ENCODE peak calls at places on chromosome 20, in five cellular contexts. A, H, E, G and P are unnamed samples.

GRCh38 chr20:2137552-2138201 is 36.0 kb downstream of the STK35 start:
- DNase-seq in G (no peak), E (no peak), H (no peak), A (peak; percentile 96), P (no peak)

GRCh38 chr20:39944861-39945260 is 744.2 kb downstream of the MAFB start:
- DNase-seq in H (no peak), E (no peak), A (no peak), G (no peak), P (no peak)

GRCh38 chr20:48649868-48650267 is 177.9 kb downstream of the PREX1 start:
- DNase-seq in H (no peak), A (no peak), E (no peak), G (no peak), P (no peak)

GRCh38 chr20:46011631-46012482 is 3.1 kb downstream of the MMP9 start:
- DNase-seq in H (no peak), A (peak; percentile 15), G (no peak), E (peak; percentile 43), P (no peak)

GRCh38 chr20:25565578-25566157 is 19.7 kb downstream of the NINL start:
- DNase-seq in A (no peak), E (no peak), H (no peak), G (no peak), P (no peak)

GRCh38 chr20:22699396-22699795 is 115.0 kb upstream of the FOXA2 start:
- DNase-seq in A (no peak), G (no peak), E (no peak), H (no peak), P (no peak)

GRCh38 chr20:64188071-64188470 is 23.8 kb downstream of the MYT1 start:
- DNase-seq in H (no peak), A (no peak), G (no peak), E (no peak), P (no peak)

GRCh38 chr20:59063358-59064213 is 21.0 kb upstream of the PRELID3B start:
- DNase-seq in E (peak; percentile 57), H (no peak), A (peak; percentile 95), G (peak; percentile 62), P (peak; percentile 34)

GRCh38 chr20:23754731-23755130 is 4.0 kb upstream of the CST1 start:
- DNase-seq in G (no peak), H (no peak), E (no peak), A (no peak), P (no peak)

GRCh38 chr20:24804481-24805206 is 144.4 kb upstream of the CST7 start:
- DNase-seq in G (no peak), E (no peak), A (no peak), H (no peak), P (no peak)

GRCh38 chr20:23290761-23291574 is 59.6 kb upstream of the NXT1 start:
- DNase-seq in G (no peak), H (no peak), A (no peak), E (no peak), P (no peak)

GRCh38 chr20:48791014-48791413 is 36.8 kb downstream of the PREX1 start:
- DNase-seq in E (no peak), G (no peak), H (no peak), A (no peak), P (no peak)

GRCh38 chr20:23146857-23147256 is 60.7 kb upstream of the CD93 start:
- DNase-seq in G (no peak), H (no peak), E (peak; percentile 8), A (no peak), P (no peak)

GRCh38 chr20:44019638-44020335 is 105.1 kb downstream of the TOX2 start:
- DNase-seq in H (no peak), E (no peak), A (peak; percentile 23), G (no peak), P (no peak)

GRCh38 chr20:1326031-1326930 is 2.7 kb downstream of the SDCBP2 start:
- DNase-seq in H (no peak), A (peak; percentile 41), E (peak; percentile 30), G (no peak), P (peak; percentile 25)

GRCh38 chr20:56249244-56249955 is 868 bp downstream of the MC3R start:
- DNase-seq in G (no peak), A (no peak), H (no peak), E (no peak), P (no peak)

GRCh38 chr20:44335675-44336074 is 1.2 kb upstream of the R3HDML start:
- DNase-seq in G (no peak), E (no peak), H (no peak), A (no peak), P (no peak)

GRCh38 chr20:31663838-31664695 is 26.4 kb downstream of the COX4I2 start:
- DNase-seq in E (no peak), G (no peak), A (no peak), H (no peak), P (peak; percentile 46)

DNA sequence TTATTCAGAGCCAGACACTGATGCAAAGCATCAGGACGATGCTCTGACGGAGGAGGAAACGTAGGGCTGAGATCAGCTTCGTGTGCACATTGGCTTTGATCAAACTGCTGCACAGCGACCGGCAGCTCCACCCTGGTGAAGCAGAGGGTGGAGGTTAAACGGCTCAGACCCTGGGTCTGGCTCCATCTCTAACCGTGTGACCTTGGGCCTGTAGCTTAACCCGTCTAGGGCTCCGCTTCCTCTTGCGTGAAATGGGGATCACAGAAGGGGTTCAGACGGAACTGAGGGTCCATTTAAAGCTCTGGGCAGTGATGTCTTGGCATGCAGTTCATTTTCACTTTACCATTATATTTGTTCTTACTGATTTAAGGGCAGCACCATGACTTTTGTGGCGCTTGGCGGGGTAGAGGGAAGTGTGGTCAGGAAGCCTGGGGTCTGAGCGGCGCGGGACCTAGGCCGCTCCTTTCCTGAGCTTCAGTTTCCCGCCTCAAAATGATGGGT is 639 bp downstream of the RBL1 start:
- DNase-seq in E (no peak), G (no peak), A (no peak), H (no peak), P (peak; percentile 32)
- H3K27ac ChIP-seq in E (peak overlapping the region; percentile 75), G (peak overlapping the region; percentile 98), A (peak overlapping the region; percentile 68), H (peak overlapping the region; percentile 64), P (peak overlapping the region; percentile 72)

DNA sequence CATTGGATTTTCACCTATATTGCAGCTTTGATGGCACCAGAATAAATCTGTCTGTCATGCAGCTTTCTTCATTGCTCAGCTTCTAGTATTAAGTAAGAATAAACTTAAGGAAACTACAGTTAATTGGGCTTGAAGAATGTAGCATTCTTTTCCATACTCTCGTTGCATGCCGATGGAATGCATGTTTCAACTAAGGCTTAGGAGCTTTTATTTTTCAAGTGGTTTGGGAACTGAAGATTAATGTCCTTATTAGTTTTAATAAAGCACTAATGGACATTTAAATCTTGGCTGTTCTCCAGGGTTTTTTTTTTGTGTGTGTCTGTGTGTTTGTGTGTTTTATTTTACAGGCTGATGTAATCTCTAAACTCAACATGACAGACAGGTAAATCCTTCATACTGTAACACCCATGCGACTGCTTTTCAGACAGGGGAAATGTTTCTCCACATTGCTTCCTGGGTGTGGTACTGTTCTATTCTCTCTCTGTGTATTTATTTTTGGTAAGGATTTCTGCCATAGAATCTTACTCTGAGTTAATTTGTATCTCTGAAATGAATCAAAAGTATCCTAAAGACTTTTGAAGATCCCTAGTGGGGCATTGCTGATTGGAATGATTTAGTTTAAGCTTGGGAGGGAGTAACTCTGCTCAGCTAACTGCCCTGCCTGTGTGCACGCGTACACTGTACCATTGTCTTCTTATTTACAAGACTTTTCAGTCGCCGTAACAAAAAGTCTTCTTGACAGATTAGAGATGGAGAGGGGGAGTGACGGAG is 38.0 kb downstream of the SLC9A8 start:
- DNase-seq in G (no peak), A (no peak), H (no peak), E (no peak), P (no peak)
- H3K27ac ChIP-seq in G (peak overlapping the region; percentile 14), A (no peak overlapping the region), H (no peak overlapping the region), E (peak overlapping the region; percentile 70), P (peak overlapping the region; percentile 82)

DNA sequence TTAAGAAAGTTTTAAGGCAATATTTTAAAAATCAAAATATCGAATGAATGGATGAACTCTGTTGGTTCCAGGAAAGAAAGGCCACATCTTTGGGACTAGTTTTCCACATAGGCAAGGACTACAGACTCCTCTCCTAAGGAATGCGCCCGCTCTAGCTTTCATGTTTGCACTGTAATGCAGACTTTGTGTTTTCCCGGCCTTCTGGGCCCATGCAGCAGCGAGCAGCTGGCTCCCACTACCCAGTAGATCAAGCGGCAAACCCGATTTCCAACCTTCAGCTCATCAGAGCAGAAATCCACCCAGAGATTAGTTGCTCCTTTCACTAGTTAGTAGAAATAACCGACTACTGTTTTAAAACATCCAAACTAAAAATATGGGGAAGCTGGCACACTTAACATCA is 27.7 kb downstream of the OVOL2 start:
- DNase-seq in E (no peak), H (no peak), A (no peak), G (no peak), P (no peak)
- H3K27ac ChIP-seq in E (no peak overlapping the region), H (no peak overlapping the region), A (no peak overlapping the region), G (no peak overlapping the region), P (no peak overlapping the region)

GRCh38 chr20:47263080-47263479 is 93.4 kb downstream of the ZMYND8 start:
- DNase-seq in H (no peak), A (no peak), G (no peak), E (no peak), P (no peak)

GRCh38 chr20:47265214-47265613 is 91.3 kb downstream of the ZMYND8 start:
- DNase-seq in G (no peak), A (no peak), E (no peak), H (no peak), P (no peak)

GRCh38 chr20:47262365-47263013 is 94.0 kb downstream of the ZMYND8 start:
- DNase-seq in E (no peak), G (no peak), A (no peak), H (no peak), P (no peak)

GRCh38 chr20:47262008-47262364 is 94.5 kb downstream of the ZMYND8 start:
- DNase-seq in G (no peak), H (no peak), E (no peak), A (no peak), P (no peak)

GRCh38 chr20:47263502-47264084 is 92.9 kb downstream of the ZMYND8 start:
- DNase-seq in G (no peak), A (no peak), H (no peak), E (no peak), P (no peak)
- H3K27ac ChIP-seq in G (no peak overlapping the region), A (no peak overlapping the region), H (no peak overlapping the region), E (no peak overlapping the region), P (peak overlapping the region; percentile 31)

DNA sequence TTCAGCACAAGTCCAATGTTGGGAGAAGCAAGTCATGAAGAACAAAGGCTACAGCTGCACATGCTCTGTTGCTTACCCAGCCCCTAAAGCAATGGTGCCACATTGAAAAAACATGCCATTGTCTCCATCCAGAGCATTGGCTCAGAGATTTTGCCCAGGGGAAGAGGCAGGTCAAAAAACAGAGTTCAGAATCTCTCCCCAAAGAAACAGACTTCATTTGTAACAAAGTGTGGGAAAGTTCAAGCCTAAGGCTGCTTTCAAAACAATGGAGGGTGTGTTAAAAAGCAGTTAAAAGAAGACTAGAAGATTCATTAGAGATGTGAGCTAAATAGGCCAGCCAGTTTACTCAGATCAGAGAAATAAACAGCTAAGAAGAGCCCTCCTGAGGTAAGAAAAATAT is 63.6 kb downstream of the DZANK1 start:
- DNase-seq in E (no peak), G (no peak), H (no peak), A (no peak), P (no peak)
- H3K27ac ChIP-seq in E (no peak overlapping the region), G (no peak overlapping the region), H (peak overlapping the region; percentile 72), A (no peak overlapping the region), P (no peak overlapping the region)